ENCODE peak calls at places on chromosomes 4 and X, in seven cellular contexts. S is H1, V is PC-9, O is HCT116, W is PC-3, B is H9, Z is fibroblast of lung. J is an unnamed sample.

GRCh38 chr4:1027916-1028240 is 16.5 kb downstream of the FGFRL1 start:
- DNase-seq in O (no peak), W (no peak), V (no peak), Z (no peak), B (no peak), S (no peak), J (no peak)

GRCh38 chrX:47232803-47233332 is at the start of gene USP11:
- DNase-seq in S (no peak), W (peak), V (no peak), O (no peak), Z (peak), B (peak), J (peak)

GRCh38 chr4:24988776-24989175 is 42.0 kb downstream of the LGI2 start:
- DNase-seq in W (peak), B (peak), S (peak), Z (peak), V (no peak), O (peak), J (no peak)

GRCh38 chr4:108144451-108144850 is 24.3 kb downstream of the LEF1 start:
- DNase-seq in O (no peak), Z (no peak), W (no peak), B (no peak), S (no peak), V (no peak), J (no peak)

GRCh38 chr4:113455081-113455480 is 306.5 kb downstream of the CAMK2D start:
- DNase-seq in B (no peak), V (no peak), S (no peak), Z (no peak), O (no peak), W (no peak), J (no peak)

GRCh38 chr4:87911252-87911774 is 64.2 kb upstream of the SPP1 start:
- DNase-seq in W (no peak), S (no peak), V (no peak), B (no peak), Z (peak), O (no peak), J (no peak)

GRCh38 chrX:103276581-103277002 is at the start of gene TCEAL5:
- DNase-seq in W (no peak), Z (no peak), V (no peak), B (no peak), S (no peak), O (no peak), J (no peak)

GRCh38 chr4:80184791-80185756 is 12.2 kb upstream of the PRDM8 start:
- DNase-seq in V (no peak), B (peak), Z (no peak), O (no peak), S (no peak), W (peak), J (peak)

GRCh38 chr4:14893713-14894112 is 108.6 kb upstream of the CPEB2 start:
- DNase-seq in B (no peak), O (no peak), S (no peak), W (no peak), V (no peak), Z (no peak), J (no peak)

GRCh38 chr4:67776746-67777145 is 22.6 kb upstream of the GNRHR start:
- DNase-seq in O (no peak), W (no peak), V (no peak), B (peak), S (no peak), Z (no peak), J (no peak)

GRCh38 chr4:108483077-108483476 is 137.3 kb upstream of the RPL34 start:
- DNase-seq in Z (no peak), V (no peak), W (no peak), S (no peak), O (no peak), B (no peak), J (peak)

GRCh38 chrX:107894038-107894437 is 68.4 kb downstream of the MID2 start:
- DNase-seq in B (no peak), V (peak), O (peak), Z (peak), W (peak), S (no peak), J (peak)

GRCh38 chrX:53255738-53256191 is 25.6 kb downstream of the IQSEC2 start:
- DNase-seq in B (no peak), W (no peak), S (no peak), V (no peak), O (no peak), Z (no peak), J (no peak)

GRCh38 chr4:111930658-111931057 is 214.6 kb upstream of the FAM241A start:
- DNase-seq in B (no peak), W (no peak), O (no peak), Z (no peak), S (no peak), V (no peak), J (no peak)

GRCh38 chr4:177367336-177367735 is 57.7 kb downstream of the NEIL3 start:
- DNase-seq in S (no peak), V (no peak), B (peak), O (no peak), W (peak), Z (no peak), J (peak)

GRCh38 chrX:37846141-37846540 is 1.2 kb downstream of the DYNLT3 start:
- DNase-seq in S (no peak), W (peak), B (no peak), V (no peak), O (no peak), Z (no peak), J (no peak)

DNA sequence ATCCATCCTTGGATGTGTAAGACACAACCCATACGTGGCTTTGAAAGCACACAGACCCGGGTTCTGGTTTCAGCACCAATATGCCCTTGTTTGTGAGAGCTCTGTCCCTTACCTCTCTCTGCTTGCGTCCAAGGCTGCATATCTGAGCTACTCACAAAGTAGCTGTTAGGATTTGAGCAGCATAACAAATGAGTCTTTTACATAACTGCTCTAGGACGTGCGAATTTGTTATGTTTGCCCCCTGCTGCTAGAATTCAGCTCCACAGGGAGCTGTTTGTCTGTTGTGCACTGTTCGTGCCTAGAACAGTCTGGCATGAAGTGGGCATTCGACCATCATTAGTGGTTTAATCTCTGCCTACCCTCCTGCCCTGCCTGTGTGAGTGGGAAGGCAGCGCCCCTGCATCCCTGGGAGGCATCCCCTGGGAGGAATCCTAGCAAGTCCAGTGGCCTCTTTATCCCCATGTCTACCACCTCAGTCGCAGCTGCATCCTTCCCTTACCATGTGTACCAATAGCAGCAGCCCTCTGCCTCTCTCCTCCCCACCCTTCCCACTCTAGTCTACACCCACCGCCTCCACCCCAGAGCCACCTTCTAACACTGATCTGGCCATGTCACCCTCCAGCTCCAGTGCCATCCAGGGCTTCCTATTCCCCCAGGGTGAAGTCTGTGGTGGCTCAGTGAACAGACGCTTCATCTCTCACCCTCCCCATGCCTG is 42.0 kb downstream of the SLC2A9 start:
- DNase-seq in Z (no peak), W (no peak), B (peak), O (no peak), S (peak), V (no peak), J (no peak)
- TF ChIP-seq CTCF in Z (no peak), W (no peak), B (no peak), O (no peak), S (no peak), V (no peak), J (no peak)

DNA sequence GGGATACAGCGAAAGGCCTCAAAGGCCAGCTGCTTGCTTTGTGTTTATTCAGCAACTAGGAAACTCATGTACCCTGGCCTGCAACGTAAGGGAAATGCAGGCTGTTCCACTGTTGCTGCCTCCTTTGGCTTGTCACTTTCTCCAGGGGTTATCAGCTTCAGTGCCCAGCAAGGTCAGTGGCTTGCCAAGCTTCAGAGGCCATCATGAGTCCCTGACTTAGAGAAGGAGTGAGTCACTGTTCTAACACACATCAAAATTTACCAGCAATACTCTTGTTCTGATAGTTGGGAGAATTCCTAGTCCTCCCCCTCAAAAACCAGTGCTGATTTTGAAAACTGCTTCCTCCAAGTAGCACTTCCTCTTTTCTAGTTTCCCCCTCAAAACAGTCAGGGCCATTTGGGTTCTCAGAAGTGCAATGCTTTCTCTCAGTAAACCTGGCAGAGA is 250.8 kb downstream of the ARHGAP24 start:
- DNase-seq in V (no peak), Z (peak), S (no peak), O (no peak), W (no peak), B (no peak), J (no peak)
- H3K4me2 ChIP-seq in V (no peak), Z (no peak), S (no peak), O (no peak), W (no peak), B (no peak), J (no peak)

DNA sequence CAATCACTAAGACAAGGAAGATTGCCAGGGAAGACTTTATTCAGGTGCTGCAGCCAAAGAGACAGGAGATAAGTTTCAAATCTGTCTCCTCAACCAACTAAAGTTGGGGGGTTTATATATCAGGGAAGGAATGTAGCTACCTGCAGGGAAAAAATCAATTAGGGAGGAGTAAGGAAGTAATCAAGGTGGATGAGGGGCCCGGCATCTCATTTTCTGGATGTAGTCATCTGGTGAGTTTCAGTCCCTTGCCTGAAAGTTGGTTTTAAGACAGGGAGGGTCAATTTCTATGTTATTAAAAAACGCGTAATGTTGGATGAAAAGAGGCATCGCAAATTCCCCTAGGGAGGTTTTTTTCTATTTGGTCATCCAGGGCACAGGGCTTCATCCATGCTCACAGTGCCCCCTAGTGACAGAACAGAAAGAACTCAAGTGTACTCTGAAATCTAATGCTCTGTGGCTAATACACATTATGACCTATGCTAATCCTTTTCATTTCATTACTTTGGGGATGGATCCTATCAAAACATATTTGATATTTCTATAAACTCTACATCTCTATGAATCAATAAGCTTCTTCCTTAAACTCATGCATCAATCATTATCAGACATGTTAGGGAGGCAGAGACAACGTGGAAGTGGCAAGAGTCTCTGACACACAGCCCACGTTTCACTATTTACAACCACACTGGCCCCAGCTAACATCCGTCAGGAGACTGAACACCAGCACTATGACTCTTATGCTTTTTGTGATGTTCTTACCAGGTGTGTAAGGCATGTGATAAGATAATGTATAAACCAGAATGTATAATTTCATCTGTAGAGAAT is 1577.0 kb upstream of the TENM3 start:
- DNase-seq in W (peak), Z (peak), O (peak), V (no peak), S (no peak), B (peak), J (peak)
- TF ChIP-seq CTCF in W (peak), Z (peak), O (peak), V (peak), S (peak), B (peak), J (peak)

DNA sequence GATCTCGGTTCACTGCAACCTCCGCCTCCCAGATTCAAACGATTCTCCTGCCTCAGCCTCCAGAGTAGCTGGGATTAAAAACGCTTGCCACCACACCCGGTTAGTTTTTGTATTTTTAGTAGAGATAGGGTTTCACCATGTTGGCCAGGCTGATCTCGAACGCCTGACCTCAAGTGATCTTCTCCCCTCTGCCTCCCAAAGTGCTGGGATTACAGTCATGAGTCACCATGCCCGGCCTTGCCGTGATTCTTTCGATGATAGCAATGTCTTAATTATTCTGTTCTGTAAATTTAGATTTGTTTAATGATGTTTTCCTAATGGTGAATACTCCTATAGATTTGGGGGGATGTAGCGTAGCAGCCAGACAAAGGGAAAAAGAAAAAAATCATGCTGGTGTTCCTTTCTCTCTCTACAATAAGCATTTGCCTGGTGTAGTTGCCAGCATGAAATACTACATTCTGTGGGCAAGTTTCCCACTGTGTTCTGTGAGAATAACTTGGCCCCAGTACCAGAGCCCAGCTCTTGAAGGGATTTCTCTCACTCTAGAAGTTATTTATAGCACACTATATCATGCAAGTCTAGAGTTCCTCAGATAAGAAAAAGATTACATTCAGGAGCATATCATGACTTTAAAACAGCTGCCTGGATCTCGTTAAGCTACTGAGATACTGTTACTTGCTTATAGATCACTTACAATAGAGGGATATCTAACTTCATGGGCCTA is 15.4 kb downstream of the NIPAL1 start:
- DNase-seq in S (no peak), O (no peak), Z (peak), V (no peak), W (no peak), B (no peak), J (no peak)
- H3K4me2 ChIP-seq in S (no peak), O (no peak), Z (no peak), V (peak), W (peak), B (no peak), J (no peak)

DNA sequence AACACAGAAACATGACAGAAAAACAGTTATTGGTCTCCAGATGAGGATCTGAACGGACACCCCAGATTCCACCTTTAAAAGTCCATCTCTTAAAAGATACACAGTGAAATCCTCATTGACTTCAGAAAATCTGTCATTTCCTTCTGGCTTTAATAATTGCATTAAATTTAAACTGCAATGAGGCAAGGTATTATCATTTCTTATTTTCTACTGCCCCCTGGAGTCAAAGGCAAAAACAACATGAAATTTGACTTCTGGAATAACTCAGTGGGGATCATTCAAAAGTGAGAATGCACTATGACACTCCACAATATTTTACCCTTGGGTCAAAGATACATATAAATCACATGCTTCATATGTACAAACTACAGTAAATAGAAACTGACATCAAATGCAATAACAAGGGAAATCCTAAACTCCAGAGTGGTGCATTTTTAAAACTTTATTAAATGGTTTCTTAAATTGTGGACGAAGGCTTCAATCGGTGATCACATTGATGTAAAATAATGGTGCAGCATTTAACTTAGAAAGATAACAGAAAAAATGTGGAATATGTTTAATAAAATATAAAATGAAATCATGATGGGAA is 56.4 kb upstream of the SPANXN1 start:
- DNase-seq in V (no peak), W (peak), B (no peak), Z (peak), O (no peak), S (no peak), J (no peak)
- TF ChIP-seq CTCF in V (peak), W (peak), B (peak), Z (no peak), O (no peak), S (peak), J (peak)